ENCODE peak calls at places on chromosomes 12 and 14, in six cellular contexts. J, P, B, V, G and D are unnamed samples.

GRCh38 chr14:61145903-61146411 is 135.2 kb downstream of the TMEM30B start:
- DNase-seq in G (no peak), P (no peak), V (no peak), J (no peak), B (no peak), D (no peak)

GRCh38 chr14:95025941-95026340 is 131.4 kb downstream of the DICER1 start:
- DNase-seq in G (no peak), J (no peak), V (no peak), B (no peak), P (no peak), D (no peak)

GRCh38 chr12:10634427-10634826 is 21.0 kb upstream of the MAGOHB start:
- DNase-seq in P (no peak), J (no peak), B (no peak), G (no peak), V (no peak), D (no peak)

GRCh38 chr14:23145794-23146422 is 26.9 kb upstream of the CEBPE start:
- DNase-seq in B (no peak), P (no peak), V (no peak), J (no peak), G (no peak), D (no peak)

GRCh38 chr14:54440454-54440853 is 720 bp downstream of the CNIH1 start:
- DNase-seq in V (no peak), G (no peak), J (no peak), B (peak), P (no peak), D (no peak)

GRCh38 chr14:29035129-29035528 is 268.5 kb downstream of the FOXG1 start:
- DNase-seq in G (no peak), V (no peak), P (no peak), J (no peak), B (no peak), D (no peak)

GRCh38 chr12:84658877-84659276 is 253.7 kb downstream of the SLC6A15 start:
- DNase-seq in B (no peak), G (no peak), P (no peak), V (no peak), J (no peak), D (no peak)

GRCh38 chr14:100317897-100318808 is 5.0 kb upstream of the SLC25A47 start:
- DNase-seq in B (peak), V (peak), P (peak), G (peak), J (peak), D (peak)

GRCh38 chr14:80658155-80658554 is 283.4 kb downstream of the CEP128 start:
- DNase-seq in J (no peak), V (no peak), B (no peak), P (no peak), G (no peak), D (no peak)

GRCh38 chr12:67068773-67069450 is 200.2 kb upstream of the CAND1 start:
- DNase-seq in J (no peak), G (peak), V (peak), B (peak), P (peak), D (peak)

GRCh38 chr14:21557084-21557901 is 22.6 kb downstream of the OR10G3 start:
- DNase-seq in B (peak), V (peak), G (peak), P (no peak), J (peak), D (peak)

GRCh38 chr14:21553266-21553665 is 26.6 kb downstream of the OR10G3 start:
- DNase-seq in J (no peak), B (no peak), P (no peak), G (no peak), V (no peak), D (no peak)

GRCh38 chr14:21558703-21559063 is 21.2 kb downstream of the OR10G3 start:
- DNase-seq in J (no peak), P (no peak), G (no peak), B (no peak), V (no peak), D (no peak)

DNA sequence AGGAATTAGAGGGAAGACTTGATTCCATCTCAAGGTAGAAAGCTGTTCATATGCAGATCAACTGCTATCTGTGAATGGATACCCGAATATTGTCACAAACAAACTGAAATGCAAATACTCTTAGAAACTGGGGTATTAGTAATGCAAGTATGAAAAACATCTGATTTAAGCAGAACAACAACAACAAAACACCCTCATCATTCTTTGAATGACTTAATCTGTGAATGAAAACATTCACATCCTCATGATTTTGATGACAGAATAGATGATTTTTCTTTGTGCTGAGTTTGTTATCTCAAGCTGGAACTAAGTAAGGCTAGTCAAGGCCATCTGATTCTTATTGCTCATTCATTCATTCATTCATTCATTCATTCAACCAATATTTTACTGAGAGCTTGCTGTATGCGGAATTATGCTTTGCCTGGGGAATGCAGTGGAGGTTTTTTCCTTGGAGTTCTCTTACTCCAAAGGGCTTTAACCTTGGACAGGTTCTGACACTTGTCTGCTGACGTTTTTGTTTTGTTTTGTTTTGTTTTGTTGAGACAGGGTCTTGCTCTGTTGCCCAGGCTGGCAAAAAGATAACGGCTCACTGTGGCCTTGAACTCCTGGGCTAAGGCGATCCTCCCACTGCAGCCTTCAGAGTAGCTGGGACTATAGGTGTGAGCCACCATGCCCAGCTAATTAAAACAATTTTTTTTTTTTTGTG is 23.3 kb downstream of the OR10G3 start:
- DNase-seq in G (no peak), P (no peak), V (no peak), B (no peak), J (no peak), D (no peak)
- H3K27ac ChIP-seq in G (no peak), P (no peak), V (no peak), B (no peak), J (no peak), D (peak)

GRCh38 chr14:39182770-39183684 is 8.0 kb downstream of the PNN start:
- DNase-seq in J (no peak), G (no peak), V (no peak), B (no peak), P (no peak), D (no peak)

GRCh38 chr14:39181693-39182047 is 6.6 kb downstream of the PNN start:
- DNase-seq in P (no peak), G (no peak), V (no peak), J (no peak), B (no peak), D (no peak)

GRCh38 chr14:39184628-39185255 is 9.7 kb downstream of the PNN start:
- DNase-seq in P (no peak), B (no peak), G (no peak), J (no peak), V (no peak), D (no peak)

GRCh38 chr14:39186941-39187525 is 12.0 kb downstream of the PNN start:
- DNase-seq in V (no peak), G (no peak), J (no peak), P (no peak), B (no peak), D (no peak)

GRCh38 chr14:39185256-39186049 is 10.4 kb downstream of the PNN start:
- DNase-seq in G (no peak), J (no peak), V (no peak), B (no peak), P (no peak), D (no peak)
- H3K4me3 ChIP-seq in G (no peak), J (no peak), V (no peak), B (no peak), P (no peak), D (no peak)

GRCh38 chr12:51077930-51078329 is 5.5 kb downstream of the CSRNP2 start:
- DNase-seq in G (no peak), V (no peak), J (peak), B (peak), P (no peak), D (no peak)
- TF ChIP-seq CTCF in G (no peak), V (no peak), J (no peak), B (no peak), P (no peak), D (no peak)

GRCh38 chr12:53560386-53560785 is 53.1 kb upstream of the NPFF start:
- DNase-seq in G (no peak), B (no peak), P (no peak), V (no peak), J (no peak), D (no peak)

GRCh38 chr12:53561590-53561953 is 54.3 kb upstream of the NPFF start:
- DNase-seq in B (no peak), P (no peak), G (no peak), V (no peak), J (no peak), D (no peak)

GRCh38 chr12:53558631-53559030 is 51.3 kb upstream of the NPFF start:
- DNase-seq in J (no peak), B (no peak), P (no peak), G (no peak), V (no peak), D (no peak)

GRCh38 chr12:53563452-53563851 is 56.2 kb upstream of the NPFF start:
- DNase-seq in P (no peak), V (no peak), G (no peak), B (no peak), J (no peak), D (no peak)

DNA sequence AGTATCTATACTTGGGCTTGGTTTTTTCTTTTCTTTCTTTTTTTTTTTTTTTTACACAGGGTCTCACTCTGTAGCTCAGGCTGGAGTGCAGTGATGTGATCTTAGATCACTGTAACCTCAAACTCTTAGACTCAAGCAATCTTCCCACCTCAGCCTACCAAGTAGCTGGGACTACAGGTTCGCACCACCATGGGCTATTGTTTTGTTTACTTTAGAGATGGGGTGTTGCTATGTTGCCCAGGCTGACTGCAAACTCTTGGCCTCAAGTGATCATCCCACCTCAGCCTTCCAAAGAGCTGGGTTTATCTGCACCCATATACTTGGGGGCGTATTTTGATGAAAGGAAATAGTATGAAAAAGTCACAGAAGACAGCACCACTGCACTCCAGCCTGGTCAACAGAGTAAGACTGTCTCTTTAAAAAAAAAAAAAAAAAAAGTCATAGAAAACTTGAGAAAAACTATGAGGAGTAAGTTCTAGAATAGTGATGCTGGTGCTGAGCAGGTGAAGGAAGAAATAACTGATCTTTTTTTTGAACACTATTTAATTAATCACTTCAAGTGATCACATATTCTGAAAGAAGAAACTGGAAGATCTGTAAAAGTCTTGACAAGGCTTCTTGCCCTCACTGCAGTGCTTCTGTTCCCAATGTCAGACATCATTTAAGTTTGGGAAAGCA is 53.8 kb upstream of the NPFF start:
- DNase-seq in P (no peak), V (no peak), G (no peak), J (no peak), B (no peak), D (no peak)
- H3K27ac ChIP-seq in P (no peak), V (no peak), G (no peak), J (no peak), B (no peak), D (no peak)

DNA sequence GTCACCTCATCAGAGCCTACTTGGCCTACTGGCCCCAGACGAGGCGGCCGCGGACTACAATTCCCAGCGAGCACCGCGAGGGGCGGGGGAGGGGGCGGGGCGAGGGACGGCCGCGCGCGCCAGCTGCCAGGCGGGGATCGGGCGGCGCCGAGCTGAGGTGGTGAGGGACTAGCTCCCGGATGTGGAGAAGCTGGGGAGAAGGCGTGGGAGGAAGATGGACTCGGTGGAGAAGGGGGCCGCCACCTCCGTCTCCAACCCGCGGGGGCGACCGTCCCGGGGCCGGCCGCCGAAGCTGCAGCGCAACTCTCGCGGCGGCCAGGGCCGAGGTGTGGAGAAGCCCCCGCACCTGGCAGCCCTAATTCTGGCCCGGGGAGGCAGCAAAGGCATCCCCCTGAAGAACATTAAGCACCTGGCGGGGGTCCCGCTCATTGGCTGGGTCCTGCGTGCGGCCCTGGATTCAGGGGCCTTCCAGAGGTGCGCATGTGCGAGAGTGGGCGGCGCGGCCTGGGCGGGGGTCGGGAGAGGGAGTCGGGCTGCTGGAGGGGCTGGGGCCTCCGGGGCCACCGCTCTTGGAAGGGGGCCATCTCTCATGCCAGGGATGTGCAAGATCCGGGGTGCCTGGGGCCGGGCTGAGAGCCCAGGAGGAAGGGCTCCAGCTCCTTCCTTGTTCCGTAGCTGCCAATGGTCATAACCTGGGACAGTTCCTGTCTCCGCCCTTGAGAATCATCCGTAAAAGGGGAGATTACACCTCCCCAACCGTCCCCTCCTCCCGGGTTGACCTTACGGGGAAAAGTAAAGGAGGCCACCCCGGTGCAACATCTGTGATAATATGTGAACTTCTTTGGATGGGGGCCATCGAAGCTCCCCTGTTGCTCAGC is at the start of gene CMAS:
- DNase-seq in V (peak), G (peak), J (peak), P (peak), B (peak), D (peak)
- H3K4me3 ChIP-seq in V (peak), G (peak), J (peak), P (peak), B (peak), D (peak)

DNA sequence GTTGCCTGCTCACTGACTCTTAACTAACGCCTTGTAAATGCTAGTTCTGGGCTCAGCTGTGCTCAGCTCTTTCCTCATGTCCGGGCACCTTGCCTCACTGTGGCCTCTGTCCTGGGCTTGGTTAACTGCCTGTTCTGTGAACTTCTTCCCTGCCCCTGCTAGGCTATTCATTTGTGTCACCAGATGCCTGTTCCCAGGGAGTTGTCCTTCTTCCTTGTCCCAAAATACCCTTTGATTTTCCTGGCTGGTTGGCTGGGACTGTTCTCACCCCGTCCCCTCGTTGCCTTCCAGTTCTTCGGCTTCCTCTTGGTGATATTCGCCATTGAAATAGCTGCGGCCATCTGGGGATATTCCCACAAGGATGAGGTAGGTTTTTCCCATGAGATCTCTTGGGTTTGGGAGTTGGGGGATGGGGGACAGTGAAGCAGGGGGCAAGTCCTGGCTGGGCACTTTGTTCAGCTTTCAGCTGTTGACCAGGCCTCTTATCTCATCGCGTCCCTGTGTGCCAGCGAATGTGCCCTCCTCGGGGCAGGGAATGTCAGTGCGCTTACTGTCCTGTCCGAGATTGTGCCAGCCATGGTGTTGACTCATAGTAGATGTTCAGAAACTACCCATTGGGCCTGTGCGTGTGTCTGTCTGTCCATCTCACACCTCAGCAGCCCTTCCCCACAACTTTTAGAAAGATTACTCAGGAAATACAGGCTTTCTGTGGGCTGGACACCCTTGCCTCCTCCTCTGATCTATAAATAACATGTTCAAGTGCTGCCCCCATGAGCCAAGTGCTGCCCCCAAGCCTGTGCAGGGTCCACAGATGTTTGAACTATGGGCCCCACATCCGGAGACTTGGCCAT is 33.1 kb downstream of the CD9 start:
- DNase-seq in J (peak), B (no peak), V (peak), P (no peak), G (no peak), D (no peak)
- TF ChIP-seq CTCF in J (no peak), B (no peak), V (no peak), P (no peak), G (no peak), D (no peak)

GRCh38 chr14:75380656-75381055 is 47.2 kb upstream of the JDP2 start:
- DNase-seq in P (no peak), B (no peak), V (no peak), J (peak), G (no peak), D (no peak)
- H3K27ac ChIP-seq in P (no peak), B (no peak), V (no peak), J (no peak), G (no peak), D (no peak)

GRCh38 chr14:91324606-91324950 is 80.1 kb upstream of the GPR68 start:
- DNase-seq in P (no peak), G (no peak), B (no peak), J (no peak), V (no peak), D (no peak)
- H3K4me3 ChIP-seq in P (no peak), G (no peak), B (peak), J (peak), V (no peak), D (peak)